ENCODE peak calls at places on chromosomes 3 and 15, in five cellular contexts. I is NT2/D1; N is Jurkat, Clone E6-1; Y is A549; O is dorsolateral prefrontal cortex. E is an unnamed sample.

GRCh38 chr3:183253961-183254815 is 1.1 kb downstream of the B3GNT5 start:
- DNase-seq in N (no peak), Y (no peak), O (no peak), I (no peak), E (no peak)

GRCh38 chr15:85316244-85316934 is 64.0 kb upstream of the AKAP13 start:
- DNase-seq in Y (no peak), I (no peak), N (peak; percentile 66), O (no peak), E (no peak)

GRCh38 chr15:26472661-26473060 is 300.2 kb downstream of the GABRB3 start:
- DNase-seq in I (no peak), O (no peak), Y (no peak), N (no peak), E (no peak)

GRCh38 chr3:47007482-47008257 is 28.2 kb downstream of the NBEAL2 start:
- DNase-seq in I (no peak), Y (no peak), O (no peak), N (no peak), E (no peak)

GRCh38 chr3:148330486-148330885 is 367.2 kb upstream of the AGTR1 start:
- DNase-seq in Y (no peak), I (no peak), N (no peak), O (no peak), E (no peak)

GRCh38 chr3:48405343-48405881 is 24.5 kb downstream of the PLXNB1 start:
- DNase-seq in Y (no peak), N (no peak), O (peak; percentile 24), I (no peak), E (peak; percentile 2)

GRCh38 chr3:31275038-31275562 is 257.6 kb upstream of the STT3B start:
- DNase-seq in Y (peak; percentile 41), I (no peak), O (no peak), N (no peak), E (no peak)

GRCh38 chr15:40511472-40512133 is 40.8 kb downstream of the CHST14 start:
- DNase-seq in O (no peak), Y (peak; percentile 53), N (no peak), I (peak; percentile 38), E (no peak)

GRCh38 chr15:50281427-50281826 is 15.9 kb upstream of the HDC start:
- DNase-seq in I (no peak), O (no peak), Y (no peak), N (no peak), E (no peak)

GRCh38 chr3:51798561-51798960 is 19.5 kb upstream of the IQCF6 start:
- DNase-seq in N (peak; percentile 23), I (no peak), O (no peak), Y (no peak), E (no peak)

GRCh38 chr15:35136552-35136951 is 51.5 kb upstream of the NANOGP8 start:
- DNase-seq in I (no peak), O (no peak), Y (no peak), N (no peak), E (no peak)

GRCh38 chr3:139751789-139752188 is 74.0 kb upstream of the NMNAT3 start:
- DNase-seq in Y (no peak), N (no peak), I (no peak), O (no peak), E (no peak)

GRCh38 chr3:126616931-126617330 is 38.0 kb downstream of the TXNRD3 start:
- DNase-seq in N (no peak), Y (no peak), I (no peak), O (no peak), E (no peak)

GRCh38 chr3:3800685-3801509 is 1.7 kb downstream of the LRRN1 start:
- DNase-seq in N (no peak), O (no peak), I (peak; percentile 11), Y (no peak), E (no peak)

GRCh38 chr3:3778216-3778615 is 21.0 kb upstream of the LRRN1 start:
- DNase-seq in I (no peak), Y (no peak), N (no peak), O (no peak), E (no peak)

GRCh38 chr15:73024161-73024560 is 28.1 kb upstream of the NEO1 start:
- DNase-seq in N (no peak), Y (no peak), I (no peak), O (no peak), E (no peak)

GRCh38 chr3:117105650-117106049 is 396.1 kb downstream of the TUSC7 start:
- DNase-seq in I (no peak), Y (no peak), N (no peak), O (no peak), E (no peak)

GRCh38 chr3:112074616-112075497 is 11.3 kb upstream of the C3orf52 start:
- DNase-seq in N (peak; percentile 88), Y (peak; percentile 87), O (no peak), I (no peak), E (peak; percentile 55)

GRCh38 chr15:38879909-38880471 is 315.4 kb upstream of the RASGRP1 start:
- DNase-seq in O (no peak), Y (no peak), I (no peak), N (no peak), E (no peak)

GRCh38 chr15:25182098-25182478 is 227.3 kb downstream of the SNRPN start:
- DNase-seq in Y (no peak), O (peak; percentile 15), I (no peak), N (no peak), E (no peak)

DNA sequence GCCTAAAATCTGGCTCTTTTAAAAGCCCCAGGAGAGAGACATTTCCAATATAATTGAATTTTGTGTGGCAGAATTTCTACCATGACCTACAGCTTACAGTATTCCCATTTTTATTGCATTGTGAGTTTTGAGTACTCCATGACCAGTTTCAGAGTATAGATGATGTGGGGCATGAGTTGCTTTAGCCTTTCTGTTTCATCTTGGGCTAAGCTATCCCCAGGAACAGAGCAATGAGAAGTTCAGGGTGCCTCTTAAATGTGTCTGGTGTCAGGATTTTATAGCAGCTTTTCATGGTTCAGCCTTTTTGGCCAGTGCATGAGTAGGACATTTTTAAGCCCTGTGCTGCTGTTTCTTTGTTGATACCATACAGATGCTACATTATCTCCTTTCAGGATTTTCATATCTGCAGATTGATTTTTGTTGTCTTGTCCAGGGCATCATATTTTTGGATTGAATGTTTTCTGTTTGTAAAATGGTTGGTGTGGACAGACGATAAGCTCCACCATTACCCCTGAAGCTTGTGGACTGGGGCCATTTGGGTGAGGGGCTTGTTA is 3.5 kb downstream of the ABHD2 start:
- DNase-seq in Y (no peak), N (no peak), I (no peak), O (no peak), E (no peak)
- H3K4me3 ChIP-seq in Y (peak overlapping the region; percentile 28), N (no peak overlapping the region), I (no peak overlapping the region), O (peak overlapping the region; percentile 99), E (no peak overlapping the region)

DNA sequence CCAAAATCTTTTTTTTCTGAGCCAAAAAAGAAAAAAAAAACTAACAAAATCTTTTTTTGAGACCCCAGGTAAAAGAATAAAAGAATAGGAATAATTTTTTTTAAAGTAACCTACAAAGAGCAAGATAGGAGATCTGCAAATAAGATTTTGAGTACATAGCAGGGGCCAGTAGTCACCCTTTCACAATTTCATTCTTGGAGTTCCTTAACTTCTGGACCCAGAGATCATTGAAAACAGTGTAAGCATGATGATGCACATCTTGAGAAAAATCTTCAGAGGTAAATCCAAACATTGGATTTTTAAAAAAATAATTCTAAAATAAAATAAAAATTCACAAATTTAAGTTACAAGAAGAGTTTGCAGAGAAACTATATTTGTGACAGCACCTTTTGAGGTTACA is 18.8 kb downstream of the TFRC start:
- DNase-seq in I (no peak), O (no peak), N (no peak), Y (no peak), E (no peak)
- H3K4me3 ChIP-seq in I (no peak overlapping the region), O (no peak overlapping the region), N (no peak overlapping the region), Y (no peak overlapping the region), E (no peak overlapping the region)

DNA sequence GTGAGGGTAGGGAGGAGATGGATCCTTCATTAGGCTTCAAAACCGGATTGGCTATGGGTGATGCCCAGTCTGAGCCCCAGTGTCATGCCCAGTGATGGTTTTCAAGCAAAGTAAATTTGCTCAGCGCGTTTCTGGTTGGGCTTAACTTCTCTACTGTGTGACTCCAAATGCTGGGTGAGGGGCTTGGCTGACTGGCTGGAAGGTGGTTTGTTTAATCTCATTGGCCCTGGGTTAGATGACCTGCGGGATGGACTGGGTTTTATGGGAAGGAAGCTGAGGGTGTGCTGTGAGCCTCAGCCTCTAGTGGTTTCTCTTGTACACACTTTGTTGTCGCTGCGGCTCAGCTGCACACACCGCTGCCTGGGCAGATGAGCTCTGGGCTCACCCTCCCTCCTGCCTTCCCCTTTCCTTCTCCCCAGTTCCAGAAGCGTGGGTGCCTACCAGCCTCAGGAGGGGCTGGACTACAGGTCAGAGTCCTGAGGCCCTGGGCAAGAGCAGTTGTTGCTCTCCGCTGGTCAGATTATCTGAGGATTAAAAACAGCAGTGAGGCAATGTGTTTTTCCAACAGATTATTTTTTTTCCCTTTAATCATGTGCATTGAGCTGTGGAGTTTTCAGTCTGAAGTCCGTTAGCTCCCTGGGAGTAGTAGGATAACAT is 18.6 kb downstream of the PDIA5 start:
- DNase-seq in O (no peak), N (no peak), I (no peak), Y (no peak), E (no peak)
- H3K4me3 ChIP-seq in O (no peak overlapping the region), N (no peak overlapping the region), I (no peak overlapping the region), Y (no peak overlapping the region), E (no peak overlapping the region)

GRCh38 chr3:62669161-62669560 is 206.1 kb downstream of the CADPS start:
- DNase-seq in I (no peak), Y (no peak), O (no peak), N (no peak), E (no peak)

GRCh38 chr3:62667714-62668113 is 207.5 kb downstream of the CADPS start:
- DNase-seq in I (no peak), O (no peak), Y (no peak), N (peak; percentile 4), E (peak; percentile 4)

GRCh38 chr3:62670351-62670750 is 204.9 kb downstream of the CADPS start:
- DNase-seq in N (no peak), I (no peak), Y (no peak), O (no peak), E (no peak)

GRCh38 chr3:62662680-62663079 is 212.5 kb downstream of the CADPS start:
- DNase-seq in O (no peak), I (no peak), Y (no peak), N (no peak), E (no peak)

GRCh38 chr3:62665627-62666433 is 209.4 kb downstream of the CADPS start:
- DNase-seq in Y (peak; percentile 0), I (peak; percentile 75), O (peak; percentile 81), N (peak; percentile 35), E (peak; percentile 59)
- H3K4me3 ChIP-seq in Y (no peak overlapping the region), I (no peak overlapping the region), O (peak overlapping the region; percentile 20), N (no peak overlapping the region), E (no peak overlapping the region)

GRCh38 chr3:79167651-79168416 is 600.0 kb downstream of the ROBO1 start:
- DNase-seq in O (no peak), N (no peak), Y (no peak), I (no peak), E (no peak)
- H3K4me3 ChIP-seq in O (no peak overlapping the region), N (no peak overlapping the region), Y (no peak overlapping the region), I (no peak overlapping the region), E (no peak overlapping the region)

GRCh38 chr3:122730240-122730639 is 49.6 kb downstream of the PARP14 start:
- DNase-seq in N (peak; percentile 74), O (no peak), I (no peak), Y (no peak), E (peak; percentile 16)
- H3K4me3 ChIP-seq in N (no peak overlapping the region), O (no peak overlapping the region), I (no peak overlapping the region), Y (no peak overlapping the region), E (no peak overlapping the region)

GRCh38 chr15:59398220-59398619 is 25.5 kb upstream of the MYO1E start:
- DNase-seq in Y (no peak), N (no peak), I (no peak), O (no peak), E (no peak)
- H3K4me3 ChIP-seq in Y (no peak overlapping the region), N (no peak overlapping the region), I (no peak overlapping the region), O (no peak overlapping the region), E (no peak overlapping the region)

GRCh38 chr3:190108789-190109188 is 11.9 kb downstream of the P3H2 start:
- DNase-seq in O (no peak), Y (no peak), I (no peak), N (no peak), E (no peak)
- H3K4me3 ChIP-seq in O (no peak overlapping the region), Y (peak overlapping the region; percentile 17), I (no peak overlapping the region), N (no peak overlapping the region), E (no peak overlapping the region)

E was measured in DND-41.